ENCODE peak calls at places on chromosomes 1 and 21, in eight cellular contexts. G is AG09319, O is uterus, F is A549, Q is astrocyte, Y is astrocyte of the spinal cord, E is colonic mucosa, J is epithelial cell of proximal tubule. M is an unnamed sample.

GRCh38 chr1:84653130-84653680 is 37.1 kb downstream of the SSX2IP start:
- DNase-seq in G (no peak), O (no peak), F (no peak), Q (peak), Y (peak), E (no peak), J (no peak), M (peak)

GRCh38 chr1:6465461-6466005 is 440 bp downstream of the TNFRSF25 start:
- DNase-seq in G (no peak), O (no peak), F (no peak), Q (no peak), Y (no peak), E (no peak), J (no peak), M (no peak)

GRCh38 chr1:151720190-151720953 is 950 bp upstream of the RIIAD1 start:
- DNase-seq in G (no peak), O (no peak), F (no peak), Q (no peak), Y (peak), E (no peak), J (no peak), M (no peak)

GRCh38 chr1:208183977-208184901 is 59.9 kb downstream of the PLXNA2 start:
- DNase-seq in G (peak), O (peak), F (peak), Q (peak), Y (peak), E (peak), J (no peak), M (peak)

GRCh38 chr1:170296211-170296610 is 150.5 kb downstream of the NTMT2 start:
- DNase-seq in G (no peak), O (no peak), F (no peak), Q (no peak), Y (no peak), E (no peak), J (no peak), M (no peak)

GRCh38 chr21:27772816-27773215 is 805.9 kb upstream of the ADAMTS5 start:
- DNase-seq in G (peak), O (no peak), F (no peak), Q (no peak), Y (no peak), E (no peak), J (no peak), M (no peak)

GRCh38 chr1:13507075-13507474 is 6.7 kb downstream of the LRRC38 start:
- DNase-seq in G (no peak), O (no peak), F (no peak), Q (no peak), Y (no peak), E (no peak), J (no peak), M (no peak)

GRCh38 chr1:165525708-165526107 is 18.1 kb upstream of the LRRC52 start:
- DNase-seq in G (no peak), O (no peak), F (no peak), Q (no peak), Y (no peak), E (no peak), J (no peak), M (no peak)

GRCh38 chr1:52842643-52843310 is at the start of gene ZYG11A:
- DNase-seq in G (peak), O (peak), F (peak), Q (peak), Y (peak), E (peak), J (no peak), M (peak)

GRCh38 chr1:102466487-102466886 is 469.8 kb upstream of the OLFM3 start:
- DNase-seq in G (no peak), O (no peak), F (no peak), Q (no peak), Y (no peak), E (no peak), J (no peak), M (no peak)

GRCh38 chr1:154290921-154291320 is 18.5 kb downstream of the HAX1 start:
- DNase-seq in G (no peak), O (no peak), F (no peak), Q (no peak), Y (no peak), E (no peak), J (no peak), M (no peak)

GRCh38 chr1:178530037-178530402 is 17.1 kb downstream of the TEX35 start:
- DNase-seq in G (no peak), O (no peak), F (no peak), Q (peak), Y (peak), E (no peak), J (peak), M (peak)

GRCh38 chr1:154878371-154879355 is 8.6 kb upstream of the KCNN3 start:
- DNase-seq in G (peak), O (peak), F (peak), Q (no peak), Y (peak), E (peak), J (no peak), M (peak)

GRCh38 chr1:47631596-47631995 is 193.8 kb downstream of the FOXD2 start:
- DNase-seq in G (no peak), O (no peak), F (no peak), Q (no peak), Y (no peak), E (no peak), J (no peak), M (no peak)

GRCh38 chr1:1858382-1859086 is 32.4 kb downstream of the GNB1 start:
- DNase-seq in G (peak), O (peak), F (peak), Q (peak), Y (peak), E (peak), J (no peak), M (peak)

GRCh38 chr1:48228156-48228555 is 5.6 kb downstream of the SLC5A9 start:
- DNase-seq in G (no peak), O (no peak), F (no peak), Q (no peak), Y (no peak), E (no peak), J (no peak), M (no peak)

GRCh38 chr21:15243356-15243755 is 178.6 kb upstream of the NRIP1 start:
- DNase-seq in G (no peak), O (no peak), F (no peak), Q (no peak), Y (no peak), E (no peak), J (no peak), M (no peak)

GRCh38 chr21:16536661-16537359 is 807.0 kb downstream of the USP25 start:
- DNase-seq in G (no peak), O (no peak), F (no peak), Q (peak), Y (peak), E (no peak), J (no peak), M (no peak)

GRCh38 chr1:220689696-220690095 is 467 bp upstream of the C1orf115 start:
- DNase-seq in G (no peak), O (no peak), F (no peak), Q (no peak), Y (no peak), E (no peak), J (no peak), M (no peak)

GRCh38 chr1:22712502-22713271 is 2.0 kb downstream of the EPHB2 start:
- DNase-seq in G (peak), O (no peak), F (no peak), Q (peak), Y (peak), E (no peak), J (no peak), M (peak)

GRCh38 chr1:119602169-119602568 is 45.9 kb downstream of the ZNF697 start:
- DNase-seq in G (no peak), O (no peak), F (no peak), Q (no peak), Y (no peak), E (no peak), J (no peak), M (no peak)

GRCh38 chr1:47699492-47700220 is 261.8 kb downstream of the FOXD2 start:
- DNase-seq in G (no peak), O (no peak), F (no peak), Q (no peak), Y (peak), E (no peak), J (no peak), M (no peak)

GRCh38 chr1:26862781-26863676 is at the start of gene SFN:
- DNase-seq in G (no peak), O (no peak), F (peak), Q (no peak), Y (no peak), E (peak), J (no peak), M (no peak)

GRCh38 chr21:33451634-33452071 is 28.1 kb downstream of the TMEM50B start:
- DNase-seq in G (no peak), O (no peak), F (no peak), Q (no peak), Y (peak), E (no peak), J (no peak), M (peak)

GRCh38 chr1:2547210-2548067 is 8.7 kb upstream of the TNFRSF14 start:
- DNase-seq in G (no peak), O (no peak), F (no peak), Q (no peak), Y (no peak), E (no peak), J (no peak), M (no peak)

GRCh38 chr1:226255380-226255779 is 31.9 kb downstream of the MIXL1 start:
- DNase-seq in G (no peak), O (no peak), F (no peak), Q (no peak), Y (no peak), E (no peak), J (no peak), M (no peak)

GRCh38 chr1:231278100-231278790 is 37.2 kb downstream of the GNPAT start:
- DNase-seq in G (no peak), O (no peak), F (no peak), Q (no peak), Y (no peak), E (no peak), J (no peak), M (no peak)

GRCh38 chr1:189859385-189859977 is 618.2 kb downstream of the BRINP3 start:
- DNase-seq in G (no peak), O (no peak), F (peak), Q (no peak), Y (no peak), E (peak), J (no peak), M (no peak)

DNA sequence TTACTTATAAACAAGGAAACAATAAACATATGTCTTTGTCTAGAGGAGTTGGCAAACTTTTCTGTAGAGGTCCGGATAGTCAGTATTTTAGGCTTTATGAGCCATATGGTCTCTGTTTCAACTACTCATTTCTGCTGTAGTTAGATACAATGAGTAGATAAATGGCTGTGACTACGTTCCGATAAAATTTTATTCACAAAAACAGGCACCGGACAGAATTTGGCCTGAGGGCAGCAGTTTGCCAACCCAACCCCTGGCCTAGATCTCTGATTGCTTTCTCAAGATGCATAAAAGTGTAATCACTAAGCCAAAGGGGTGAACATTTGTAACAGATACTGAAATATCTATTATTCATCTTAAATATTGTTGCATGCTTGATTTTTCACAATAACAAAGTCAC is 123.1 kb upstream of the ESRRG start:
- DNase-seq in G (no peak), O (no peak), F (no peak), Q (no peak), Y (no peak), E (no peak), J (no peak), M (no peak)
- TF ChIP-seq CTCF in G (no peak), O (no peak), F (no peak), Q (no peak), Y (no peak), E (no peak), J (no peak), M (no peak)

GRCh38 chr1:171740987-171741871 is 636 bp downstream of the VAMP4 start:
- DNase-seq in G (no peak), O (peak), F (peak), Q (peak), Y (peak), E (peak), J (no peak), M (no peak)
- TF ChIP-seq CTCF in G (no peak), O (no peak), F (no peak), Q (no peak), Y (no peak), E (no peak), J (no peak), M (peak)

GRCh38 chr21:35508389-35508888 is 459.3 kb upstream of the RUNX1 start:
- DNase-seq in G (peak), O (peak), F (no peak), Q (peak), Y (peak), E (peak), J (no peak), M (peak)
- TF ChIP-seq CTCF in G (peak), O (no peak), F (no peak), Q (no peak), Y (peak), E (no peak), J (peak), M (peak)

DNA sequence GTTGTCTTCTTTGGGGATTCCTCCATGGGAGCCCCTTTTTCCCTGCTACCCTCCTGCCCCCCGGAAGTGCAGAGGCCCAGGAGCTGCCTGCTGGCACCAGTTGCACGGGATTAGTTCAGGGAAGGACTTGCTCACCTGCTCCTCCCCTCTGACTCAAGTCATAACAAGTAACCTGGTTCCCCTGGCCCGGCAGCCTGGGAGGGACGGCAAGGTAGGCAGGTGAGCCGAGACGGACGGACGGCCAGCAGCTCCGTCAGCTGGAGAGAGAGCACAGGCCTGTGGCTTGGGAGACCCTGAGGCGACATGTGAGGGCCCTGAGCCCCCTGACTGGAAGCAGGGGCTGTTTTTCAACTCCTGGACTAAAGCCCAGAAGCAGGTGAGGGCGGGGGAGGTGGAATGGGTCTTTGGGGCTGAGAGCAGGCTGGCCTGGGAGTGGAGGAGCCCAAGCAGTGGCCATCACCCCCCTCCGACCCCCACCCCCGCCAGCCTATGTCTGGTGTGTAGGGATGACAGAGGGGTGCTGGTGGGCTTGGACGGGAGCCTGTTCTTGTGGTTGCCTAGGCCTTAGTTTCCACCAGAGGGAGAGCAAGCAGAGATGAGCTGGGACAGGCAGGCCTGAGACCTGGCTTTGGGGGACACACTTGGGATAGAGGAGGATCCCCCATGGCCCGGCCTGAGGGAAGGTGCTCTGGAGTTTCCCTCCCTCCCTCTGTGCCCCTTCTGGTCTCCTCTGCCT is at the start of gene INAVA:
- DNase-seq in G (no peak), O (no peak), F (no peak), Q (no peak), Y (no peak), E (peak), J (no peak), M (no peak)
- TF ChIP-seq CTCF in G (no peak), O (no peak), F (no peak), Q (no peak), Y (peak), E (no peak), J (peak), M (no peak)

DNA sequence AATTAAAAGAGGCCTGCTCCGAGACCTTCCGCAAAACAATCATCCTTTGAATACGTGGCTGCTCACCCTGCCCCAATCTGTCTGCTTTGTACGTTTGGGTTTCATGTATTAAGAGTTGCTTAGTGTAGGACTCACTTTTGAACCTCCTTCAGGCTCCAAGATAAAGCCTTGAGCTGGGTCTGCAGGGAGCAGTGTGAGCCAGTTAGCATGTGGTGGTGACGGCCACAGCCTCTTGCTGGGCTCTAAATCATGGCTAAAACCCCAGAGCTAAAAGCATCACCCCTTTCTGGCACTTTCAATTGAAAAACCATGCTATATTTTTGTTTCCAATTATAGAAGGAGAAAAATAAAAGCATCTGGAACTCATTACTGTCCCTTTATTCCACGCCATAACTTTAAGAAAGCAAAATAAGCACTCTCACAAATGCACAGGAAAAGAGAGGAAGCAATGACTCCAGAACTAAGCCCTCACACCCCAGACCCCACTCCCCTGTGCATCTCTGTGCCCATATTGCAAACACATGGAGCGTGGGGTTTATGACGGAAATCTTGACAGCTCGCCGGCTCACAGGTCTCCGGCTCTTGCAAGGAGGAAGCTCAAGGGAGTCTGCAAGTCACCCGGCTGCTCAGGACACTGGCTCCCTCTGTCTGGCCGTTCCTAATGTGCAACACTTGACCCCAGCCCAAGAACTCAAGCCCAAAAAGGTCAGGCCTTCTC is 135.5 kb downstream of the MIS18A start:
- DNase-seq in G (peak), O (peak), F (no peak), Q (peak), Y (peak), E (no peak), J (no peak), M (no peak)
- TF ChIP-seq CTCF in G (peak), O (no peak), F (no peak), Q (no peak), Y (no peak), E (no peak), J (no peak), M (no peak)

GRCh38 chr1:20660363-20661234 is 570 bp downstream of the DDOST start:
- DNase-seq in G (no peak), O (no peak), F (no peak), Q (no peak), Y (no peak), E (no peak), J (no peak), M (no peak)

GRCh38 chr1:20661235-20662109 is at the start of gene DDOST:
- DNase-seq in G (peak), O (peak), F (peak), Q (peak), Y (peak), E (peak), J (peak), M (peak)

GRCh38 chr1:20663365-20663764 is 2.2 kb upstream of the DDOST start:
- DNase-seq in G (no peak), O (no peak), F (no peak), Q (no peak), Y (no peak), E (no peak), J (no peak), M (no peak)

GRCh38 chr1:20663969-20664715 is 3.0 kb upstream of the DDOST start:
- DNase-seq in G (no peak), O (no peak), F (no peak), Q (no peak), Y (no peak), E (no peak), J (no peak), M (no peak)

GRCh38 chr1:20662110-20662475 is 924 bp upstream of the DDOST start:
- DNase-seq in G (no peak), O (no peak), F (peak), Q (no peak), Y (no peak), E (no peak), J (no peak), M (no peak)
- TF ChIP-seq CTCF in G (no peak), O (no peak), F (no peak), Q (no peak), Y (no peak), E (no peak), J (no peak), M (no peak)